ENCODE peak calls at places on chromosome 18, in six cellular contexts. R is lung, Z is body of pancreas, M is spleen, J is neural progenitor cell, Y is astrocyte. O is an unnamed sample.

GRCh38 chr18:21735452-21736015 is 5.1 kb upstream of the MIB1 start:
- DNase-seq in R (peak; percentile 54), Z (peak; percentile 33), M (peak; percentile 81), J (peak; percentile 53), Y (no peak), O (peak; percentile 86)

GRCh38 chr18:23838801-23839366 is 149.6 kb downstream of the LAMA3 start:
- DNase-seq in R (no peak), Z (no peak), M (no peak), J (no peak), Y (peak; percentile 75), O (peak; percentile 80)

GRCh38 chr18:63253018-63253417 is 66.6 kb downstream of the BCL2 start:
- DNase-seq in R (no peak), Z (no peak), M (no peak), J (no peak), Y (no peak), O (no peak)

GRCh38 chr18:32049393-32050161 is 31.0 kb downstream of the RNF125 start:
- DNase-seq in R (peak; percentile 38), Z (no peak), M (peak; percentile 89), J (no peak), Y (peak; percentile 52), O (peak; percentile 17)

GRCh38 chr18:3177902-3178687 is 41.7 kb downstream of the MYOM1 start:
- DNase-seq in R (peak; percentile 65), Z (peak; percentile 21), M (peak; percentile 85), J (no peak), Y (peak; percentile 31), O (no peak)

GRCh38 chr18:59464521-59464920 is 105.5 kb upstream of the LMAN1 start:
- DNase-seq in R (no peak), Z (no peak), M (no peak), J (no peak), Y (no peak), O (no peak)

GRCh38 chr18:80148316-80149199 is 39.5 kb downstream of the ADNP2 start:
- DNase-seq in R (no peak), Z (peak; percentile 35), M (no peak), J (no peak), Y (peak; percentile 14), O (no peak)

GRCh38 chr18:3236470-3236869 is 11.1 kb upstream of the MYL12A start:
- DNase-seq in R (no peak), Z (no peak), M (no peak), J (no peak), Y (no peak), O (peak; percentile 60)

GRCh38 chr18:58528011-58528367 is 100.9 kb downstream of the ALPK2 start:
- DNase-seq in R (no peak), Z (no peak), M (no peak), J (no peak), Y (no peak), O (no peak)

GRCh38 chr18:22066083-22066485 is 103.3 kb upstream of the GATA6 start:
- DNase-seq in R (no peak), Z (no peak), M (peak; percentile 21), J (no peak), Y (no peak), O (no peak)

GRCh38 chr18:37535968-37536367 is 29.6 kb downstream of the CELF4 start:
- DNase-seq in R (no peak), Z (no peak), M (no peak), J (no peak), Y (no peak), O (no peak)

GRCh38 chr18:26574958-26575864 is 26.9 kb upstream of the KCTD1 start:
- DNase-seq in R (peak; percentile 55), Z (peak; percentile 62), M (peak; percentile 79), J (peak; percentile 66), Y (peak; percentile 71), O (peak; percentile 74)

GRCh38 chr18:12059334-12060181 is 34.1 kb upstream of the ANKRD62 start:
- DNase-seq in R (no peak), Z (no peak), M (no peak), J (no peak), Y (no peak), O (no peak)

GRCh38 chr18:30094556-30094955 is 948.0 kb downstream of the DSC3 start:
- DNase-seq in R (no peak), Z (no peak), M (no peak), J (no peak), Y (peak; percentile 49), O (peak; percentile 46)

GRCh38 chr18:11308499-11308898 is 159.1 kb upstream of the PIEZO2 start:
- DNase-seq in R (no peak), Z (no peak), M (no peak), J (no peak), Y (peak; percentile 68), O (no peak)

GRCh38 chr18:62643181-62643580 is 72.2 kb upstream of the PHLPP1 start:
- DNase-seq in R (no peak), Z (no peak), M (no peak), J (peak; percentile 56), Y (no peak), O (no peak)

GRCh38 chr18:2971741-2972552 is 41.0 kb downstream of the LPIN2 start:
- DNase-seq in R (no peak), Z (peak; percentile 45), M (peak; percentile 93), J (no peak), Y (no peak), O (no peak)

GRCh38 chr18:67783215-67783946 is 266.9 kb upstream of the DSEL start:
- DNase-seq in R (no peak), Z (no peak), M (no peak), J (no peak), Y (peak; percentile 92), O (peak; percentile 95)

GRCh38 chr18:29034113-29034856 is 857.4 kb upstream of the CDH2 start:
- DNase-seq in R (no peak), Z (no peak), M (no peak), J (no peak), Y (peak; percentile 15), O (peak; percentile 92)

GRCh38 chr18:58258707-58259342 is 214.8 kb downstream of the NEDD4L start:
- DNase-seq in R (no peak), Z (no peak), M (no peak), J (no peak), Y (no peak), O (no peak)

GRCh38 chr18:58046794-58047555 is 2.9 kb downstream of the NEDD4L start:
- DNase-seq in R (no peak), Z (peak; percentile 18), M (no peak), J (no peak), Y (no peak), O (peak; percentile 7)

GRCh38 chr18:3211236-3211992 is 8.4 kb downstream of the MYOM1 start:
- DNase-seq in R (no peak), Z (peak; percentile 27), M (no peak), J (no peak), Y (peak; percentile 8), O (no peak)

GRCh38 chr18:11518788-11519685 is 90.4 kb upstream of the SLC35G4 start:
- DNase-seq in R (no peak), Z (peak; percentile 64), M (no peak), J (peak; percentile 86), Y (no peak), O (peak; percentile 51)

GRCh38 chr18:79507546-79508480 is 112.1 kb downstream of the NFATC1 start:
- DNase-seq in R (no peak), Z (peak; percentile 76), M (peak; percentile 86), J (no peak), Y (peak; percentile 35), O (no peak)

GRCh38 chr18:6109743-6110142 is 214.4 kb upstream of the TMEM200C start:
- DNase-seq in R (no peak), Z (no peak), M (no peak), J (no peak), Y (no peak), O (no peak)

GRCh38 chr18:3546106-3546505 is 96.1 kb downstream of the TGIF1 start:
- DNase-seq in R (no peak), Z (no peak), M (no peak), J (no peak), Y (no peak), O (no peak)

GRCh38 chr18:8507361-8507760 is 101.9 kb upstream of the RAB12 start:
- DNase-seq in R (no peak), Z (no peak), M (no peak), J (peak; percentile 47), Y (peak; percentile 10), O (peak; percentile 5)

GRCh38 chr18:74654637-74655036 is 57.0 kb downstream of the ZNF407 start:
- DNase-seq in R (no peak), Z (no peak), M (no peak), J (no peak), Y (peak; percentile 15), O (no peak)

GRCh38 chr18:51559902-51560287 is 362.4 kb upstream of the MEX3C start:
- DNase-seq in R (no peak), Z (no peak), M (no peak), J (no peak), Y (no peak), O (peak; percentile 8)
- TF ChIP-seq CTCF in R (no peak), Z (no peak), M (no peak), J (peak; percentile 4), Y (no peak), O (peak; percentile 22)

GRCh38 chr18:7116001-7116831 is 1.4 kb downstream of the LAMA1 start:
- DNase-seq in R (no peak), Z (no peak), M (no peak), J (peak; percentile 90), Y (peak; percentile 26), O (no peak)
- H3K4me3 ChIP-seq in R (no peak overlapping the region), Z (no peak overlapping the region), M (peak overlapping the region; percentile 62), J (peak overlapping the region; percentile 95), Y (peak overlapping the region; percentile 63), O (no peak overlapping the region)

GRCh38 chr18:669077-669476 is 11.6 kb downstream of the TYMS start:
- DNase-seq in R (no peak), Z (no peak), M (no peak), J (no peak), Y (no peak), O (no peak)
- H3K36me3 ChIP-seq in R (peaks cover 13% of the 10 kb centered on the region), Z (no peaks in the 10 kb centered on the region), M (peaks cover 22% of the 10 kb centered on the region), J (peaks cover 29% of the 10 kb centered on the region), Y (peaks cover 36% of the 10 kb centered on the region), O (peaks cover 6% of the 10 kb centered on the region)

GRCh38 chr18:34787931-34788532 is 77.9 kb downstream of the DTNA start:
- DNase-seq in R (peak; percentile 32), Z (peak; percentile 49), M (no peak), J (peak; percentile 75), Y (peak; percentile 25), O (peak; percentile 63)
- TF ChIP-seq CTCF in R (peak; percentile 47), Z (peak; percentile 84), M (peak; percentile 55), J (peak; percentile 79), Y (peak; percentile 67), O (peak; percentile 43)